ENCODE peak calls at places on chromosomes 12 and 14, in five cellular contexts. One of them, this sample, is unnamed.
A peak's percentile ranks its signal among the peaks of the same experiment; 100 is the strongest.

GRCh38 chr12:54126696-54127537 is 61.9 kb downstream of the SMUG1 start:
- DNase-seq in cerebellum: no peak
- DNase-seq in nephron progenitor cell: peak; percentile 63
- DNase-seq in H9: peak; percentile 67
- DNase-seq in stimulated activated CD4-positive, alpha-beta T cell treated with anti-CD3 and anti-CD28 coated beads, Interleukin-2, amount 100 ng/mL, for 4 hours: no peak
- DNase-seq in this sample: no peak

GRCh38 chr14:49992901-49993335 is 100.0 kb downstream of the ARF6 start:
- DNase-seq in stimulated activated CD4-positive, alpha-beta T cell treated with anti-CD3 and anti-CD28 coated beads, Interleukin-2, amount 100 ng/mL, for 4 hours: no peak
- DNase-seq in cerebellum: no peak
- DNase-seq in nephron progenitor cell: no peak
- DNase-seq in H9: no peak
- DNase-seq in this sample: no peak

GRCh38 chr12:97944576-97944975 is 482.0 kb downstream of the RMST start:
- DNase-seq in cerebellum: no peak
- DNase-seq in stimulated activated CD4-positive, alpha-beta T cell treated with anti-CD3 and anti-CD28 coated beads, Interleukin-2, amount 100 ng/mL, for 4 hours: no peak
- DNase-seq in nephron progenitor cell: no peak
- DNase-seq in H9: no peak
- DNase-seq in this sample: no peak

GRCh38 chr12:110998165-110998564 is 77.8 kb upstream of the MYL2 start:
- DNase-seq in nephron progenitor cell: no peak
- DNase-seq in H9: no peak
- DNase-seq in stimulated activated CD4-positive, alpha-beta T cell treated with anti-CD3 and anti-CD28 coated beads, Interleukin-2, amount 100 ng/mL, for 4 hours: no peak
- DNase-seq in cerebellum: no peak
- DNase-seq in this sample: no peak

GRCh38 chr14:91371011-91371989 is 46.3 kb downstream of the CCDC88C start:
- DNase-seq in H9: no peak
- DNase-seq in stimulated activated CD4-positive, alpha-beta T cell treated with anti-CD3 and anti-CD28 coated beads, Interleukin-2, amount 100 ng/mL, for 4 hours: no peak
- DNase-seq in cerebellum: no peak
- DNase-seq in nephron progenitor cell: no peak
- DNase-seq in this sample: no peak

GRCh38 chr12:66196806-66197205 is 7.8 kb downstream of the IRAK3 start:
- DNase-seq in stimulated activated CD4-positive, alpha-beta T cell treated with anti-CD3 and anti-CD28 coated beads, Interleukin-2, amount 100 ng/mL, for 4 hours: no peak
- DNase-seq in nephron progenitor cell: no peak
- DNase-seq in cerebellum: no peak
- DNase-seq in H9: no peak
- DNase-seq in this sample: no peak

GRCh38 chr12:57012600-57013465 is 3.5 kb downstream of the TAC3 start:
- DNase-seq in H9: no peak
- DNase-seq in stimulated activated CD4-positive, alpha-beta T cell treated with anti-CD3 and anti-CD28 coated beads, Interleukin-2, amount 100 ng/mL, for 4 hours: no peak
- DNase-seq in cerebellum: no peak
- DNase-seq in nephron progenitor cell: no peak
- DNase-seq in this sample: no peak

GRCh38 chr12:597926-598568 is 65.2 kb downstream of the NINJ2 start:
- DNase-seq in stimulated activated CD4-positive, alpha-beta T cell treated with anti-CD3 and anti-CD28 coated beads, Interleukin-2, amount 100 ng/mL, for 4 hours: no peak
- DNase-seq in nephron progenitor cell: no peak
- DNase-seq in H9: no peak
- DNase-seq in cerebellum: no peak
- DNase-seq in this sample: no peak

GRCh38 chr12:26227376-26227775 is 32.0 kb downstream of the SSPN start:
- DNase-seq in H9: no peak
- DNase-seq in cerebellum: no peak
- DNase-seq in nephron progenitor cell: no peak
- DNase-seq in stimulated activated CD4-positive, alpha-beta T cell treated with anti-CD3 and anti-CD28 coated beads, Interleukin-2, amount 100 ng/mL, for 4 hours: no peak
- DNase-seq in this sample: no peak

GRCh38 chr12:113314121-113314529 is 20.8 kb downstream of the SLC8B1 start:
- DNase-seq in nephron progenitor cell: no peak
- DNase-seq in cerebellum: no peak
- DNase-seq in stimulated activated CD4-positive, alpha-beta T cell treated with anti-CD3 and anti-CD28 coated beads, Interleukin-2, amount 100 ng/mL, for 4 hours: no peak
- DNase-seq in H9: no peak
- DNase-seq in this sample: no peak

GRCh38 chr14:32469388-32470160 is 140.5 kb downstream of the AKAP6 start:
- DNase-seq in cerebellum: peak; percentile 41
- DNase-seq in nephron progenitor cell: no peak
- DNase-seq in stimulated activated CD4-positive, alpha-beta T cell treated with anti-CD3 and anti-CD28 coated beads, Interleukin-2, amount 100 ng/mL, for 4 hours: no peak
- DNase-seq in H9: no peak
- DNase-seq in this sample: no peak

GRCh38 chr12:118618695-118619094 is 242.3 kb downstream of the SUDS3 start:
- DNase-seq in stimulated activated CD4-positive, alpha-beta T cell treated with anti-CD3 and anti-CD28 coated beads, Interleukin-2, amount 100 ng/mL, for 4 hours: no peak
- DNase-seq in cerebellum: no peak
- DNase-seq in H9: no peak
- DNase-seq in nephron progenitor cell: no peak
- DNase-seq in this sample: no peak

GRCh38 chr12:123267335-123267920 is 4.2 kb downstream of the CDK2AP1 start:
- DNase-seq in cerebellum: no peak
- DNase-seq in H9: no peak
- DNase-seq in nephron progenitor cell: no peak
- DNase-seq in stimulated activated CD4-positive, alpha-beta T cell treated with anti-CD3 and anti-CD28 coated beads, Interleukin-2, amount 100 ng/mL, for 4 hours: no peak
- DNase-seq in this sample: no peak

GRCh38 chr14:88289214-88289613 is 33.9 kb downstream of the KCNK10 start:
- DNase-seq in H9: no peak
- DNase-seq in cerebellum: no peak
- DNase-seq in stimulated activated CD4-positive, alpha-beta T cell treated with anti-CD3 and anti-CD28 coated beads, Interleukin-2, amount 100 ng/mL, for 4 hours: no peak
- DNase-seq in nephron progenitor cell: no peak
- DNase-seq in this sample: no peak

GRCh38 chr14:79730911-79731310 is 480.4 kb downstream of the DIO2 start:
- DNase-seq in cerebellum: no peak
- DNase-seq in H9: no peak
- DNase-seq in nephron progenitor cell: no peak
- DNase-seq in stimulated activated CD4-positive, alpha-beta T cell treated with anti-CD3 and anti-CD28 coated beads, Interleukin-2, amount 100 ng/mL, for 4 hours: no peak
- DNase-seq in this sample: no peak

GRCh38 chr12:110670161-110670701 is 18.7 kb downstream of the HVCN1 start:
- DNase-seq in stimulated activated CD4-positive, alpha-beta T cell treated with anti-CD3 and anti-CD28 coated beads, Interleukin-2, amount 100 ng/mL, for 4 hours: no peak
- DNase-seq in nephron progenitor cell: no peak
- DNase-seq in H9: no peak
- DNase-seq in cerebellum: no peak
- DNase-seq in this sample: peak; percentile 40

GRCh38 chr12:52495385-52495784 is 2.3 kb upstream of the KRT6A start:
- DNase-seq in H9: peak; percentile 80
- DNase-seq in nephron progenitor cell: peak; percentile 35
- DNase-seq in stimulated activated CD4-positive, alpha-beta T cell treated with anti-CD3 and anti-CD28 coated beads, Interleukin-2, amount 100 ng/mL, for 4 hours: no peak
- DNase-seq in cerebellum: peak; percentile 38
- DNase-seq in this sample: no peak

GRCh38 chr12:15329891-15330290 is 7.6 kb downstream of the PTPRO start:
- DNase-seq in cerebellum: no peak
- DNase-seq in stimulated activated CD4-positive, alpha-beta T cell treated with anti-CD3 and anti-CD28 coated beads, Interleukin-2, amount 100 ng/mL, for 4 hours: no peak
- DNase-seq in nephron progenitor cell: no peak
- DNase-seq in H9: no peak
- DNase-seq in this sample: no peak

GRCh38 chr14:60744566-60744965 is 10.0 kb downstream of the MNAT1 start:
- DNase-seq in H9: no peak
- DNase-seq in stimulated activated CD4-positive, alpha-beta T cell treated with anti-CD3 and anti-CD28 coated beads, Interleukin-2, amount 100 ng/mL, for 4 hours: no peak
- DNase-seq in cerebellum: no peak
- DNase-seq in nephron progenitor cell: no peak
- DNase-seq in this sample: no peak

GRCh38 chr14:74426202-74426582 is at the start of gene SYNDIG1L:
- DNase-seq in nephron progenitor cell: no peak
- DNase-seq in cerebellum: no peak
- DNase-seq in H9: no peak
- DNase-seq in stimulated activated CD4-positive, alpha-beta T cell treated with anti-CD3 and anti-CD28 coated beads, Interleukin-2, amount 100 ng/mL, for 4 hours: no peak
- DNase-seq in this sample: no peak

GRCh38 chr14:73262427-73263183 is 25.3 kb downstream of the PAPLN start:
- DNase-seq in cerebellum: no peak
- DNase-seq in stimulated activated CD4-positive, alpha-beta T cell treated with anti-CD3 and anti-CD28 coated beads, Interleukin-2, amount 100 ng/mL, for 4 hours: no peak
- DNase-seq in nephron progenitor cell: no peak
- DNase-seq in H9: no peak
- DNase-seq in this sample: no peak

GRCh38 chr12:12449533-12450025 is 92.7 kb downstream of the BORCS5 start:
- DNase-seq in cerebellum: no peak
- DNase-seq in nephron progenitor cell: no peak
- DNase-seq in stimulated activated CD4-positive, alpha-beta T cell treated with anti-CD3 and anti-CD28 coated beads, Interleukin-2, amount 100 ng/mL, for 4 hours: no peak
- DNase-seq in H9: no peak
- DNase-seq in this sample: no peak

GRCh38 chr12:6341439-6342139 is at the start of gene TNFRSF1A:
- DNase-seq in cerebellum: no peak
- DNase-seq in nephron progenitor cell: no peak
- DNase-seq in stimulated activated CD4-positive, alpha-beta T cell treated with anti-CD3 and anti-CD28 coated beads, Interleukin-2, amount 100 ng/mL, for 4 hours: no peak
- DNase-seq in H9: peak; percentile 82
- DNase-seq in this sample: peak; percentile 29

GRCh38 chr14:100072783-100073346 is 7.6 kb downstream of the EVL start:
- DNase-seq in cerebellum: no peak
- DNase-seq in H9: no peak
- DNase-seq in nephron progenitor cell: no peak
- DNase-seq in stimulated activated CD4-positive, alpha-beta T cell treated with anti-CD3 and anti-CD28 coated beads, Interleukin-2, amount 100 ng/mL, for 4 hours: peak; percentile 63
- DNase-seq in this sample: peak; percentile 43

GRCh38 chr12:14283489-14284144 is 81.9 kb upstream of the ATF7IP start:
- DNase-seq in nephron progenitor cell: no peak
- DNase-seq in cerebellum: no peak
- DNase-seq in stimulated activated CD4-positive, alpha-beta T cell treated with anti-CD3 and anti-CD28 coated beads, Interleukin-2, amount 100 ng/mL, for 4 hours: no peak
- DNase-seq in H9: no peak
- DNase-seq in this sample: no peak

GRCh38 chr12:63149884-63150254 is 1.1 kb downstream of the AVPR1A start:
- DNase-seq in H9: no peak
- DNase-seq in nephron progenitor cell: no peak
- DNase-seq in cerebellum: no peak
- DNase-seq in stimulated activated CD4-positive, alpha-beta T cell treated with anti-CD3 and anti-CD28 coated beads, Interleukin-2, amount 100 ng/mL, for 4 hours: no peak
- DNase-seq in this sample: no peak

GRCh38 chr12:104764225-104765073 is 193.6 kb downstream of the SLC41A2 start:
- DNase-seq in stimulated activated CD4-positive, alpha-beta T cell treated with anti-CD3 and anti-CD28 coated beads, Interleukin-2, amount 100 ng/mL, for 4 hours: no peak
- DNase-seq in cerebellum: no peak
- DNase-seq in nephron progenitor cell: no peak
- DNase-seq in H9: no peak
- DNase-seq in this sample: no peak